ENCODE peak calls at places on chromosomes 2 and 18, in nine cellular contexts. One of them, this sample, is unnamed.

GRCh38 chr2:120854766-120855530 is 119.3 kb downstream of the GLI2 start:
- DNase-seq in HCT116: no peak
- DNase-seq in pancreas: no peak
- DNase-seq in fibroblast of lung: no peak
- DNase-seq in IMR-90: no peak
- DNase-seq in transverse colon: no peak
- DNase-seq in PC-9: no peak
- DNase-seq in BJ: no peak
- DNase-seq in ovary: no peak
- DNase-seq in this sample: no peak

GRCh38 chr2:239533917-239534316 is 133.1 kb upstream of the HDAC4 start:
- DNase-seq in HCT116: no peak
- DNase-seq in PC-9: no peak
- DNase-seq in IMR-90: no peak
- DNase-seq in fibroblast of lung: peak
- DNase-seq in BJ: no peak
- DNase-seq in ovary: peak
- DNase-seq in transverse colon: no peak
- DNase-seq in pancreas: no peak
- DNase-seq in this sample: no peak

GRCh38 chr2:144446136-144446535 is 73.8 kb downstream of the ZEB2 start:
- DNase-seq in BJ: no peak
- DNase-seq in ovary: no peak
- DNase-seq in transverse colon: no peak
- DNase-seq in IMR-90: no peak
- DNase-seq in HCT116: no peak
- DNase-seq in pancreas: no peak
- DNase-seq in fibroblast of lung: no peak
- DNase-seq in PC-9: no peak
- DNase-seq in this sample: no peak

GRCh38 chr2:8754056-8754790 is 72.4 kb downstream of the ID2 start:
- DNase-seq in HCT116: no peak
- DNase-seq in BJ: no peak
- DNase-seq in ovary: no peak
- DNase-seq in PC-9: no peak
- DNase-seq in transverse colon: no peak
- DNase-seq in pancreas: no peak
- DNase-seq in IMR-90: peak
- DNase-seq in fibroblast of lung: peak
- DNase-seq in this sample: peak

GRCh38 chr18:7635948-7636347 is 68.8 kb downstream of the PTPRM start:
- DNase-seq in pancreas: no peak
- DNase-seq in ovary: no peak
- DNase-seq in HCT116: no peak
- DNase-seq in fibroblast of lung: no peak
- DNase-seq in BJ: no peak
- DNase-seq in PC-9: no peak
- DNase-seq in transverse colon: no peak
- DNase-seq in IMR-90: no peak
- DNase-seq in this sample: no peak

GRCh38 chr2:231548752-231549151 is 18.5 kb upstream of the NMUR1 start:
- DNase-seq in HCT116: no peak
- DNase-seq in transverse colon: no peak
- DNase-seq in pancreas: no peak
- DNase-seq in fibroblast of lung: no peak
- DNase-seq in PC-9: no peak
- DNase-seq in IMR-90: no peak
- DNase-seq in BJ: no peak
- DNase-seq in ovary: no peak
- DNase-seq in this sample: no peak

GRCh38 chr18:62986490-62986889 is 271.1 kb downstream of the PHLPP1 start:
- DNase-seq in BJ: no peak
- DNase-seq in transverse colon: no peak
- DNase-seq in pancreas: no peak
- DNase-seq in IMR-90: no peak
- DNase-seq in PC-9: no peak
- DNase-seq in fibroblast of lung: no peak
- DNase-seq in ovary: no peak
- DNase-seq in HCT116: no peak
- DNase-seq in this sample: no peak

GRCh38 chr2:98734823-98735260 is 3.9 kb upstream of the MGAT4A start:
- DNase-seq in transverse colon: no peak
- DNase-seq in ovary: no peak
- DNase-seq in pancreas: no peak
- DNase-seq in BJ: no peak
- DNase-seq in fibroblast of lung: no peak
- DNase-seq in HCT116: no peak
- DNase-seq in IMR-90: no peak
- DNase-seq in PC-9: no peak
- DNase-seq in this sample: no peak

GRCh38 chr2:171172980-171173542 is 12.4 kb upstream of the TLK1 start:
- DNase-seq in HCT116: no peak
- DNase-seq in PC-9: no peak
- DNase-seq in pancreas: no peak
- DNase-seq in BJ: no peak
- DNase-seq in IMR-90: peak
- DNase-seq in transverse colon: no peak
- DNase-seq in ovary: no peak
- DNase-seq in fibroblast of lung: peak
- DNase-seq in this sample: no peak

GRCh38 chr18:46098616-46098933 is 479 bp upstream of the ATP5F1A start:
- DNase-seq in transverse colon: no peak
- DNase-seq in IMR-90: no peak
- DNase-seq in PC-9: no peak
- DNase-seq in BJ: no peak
- DNase-seq in fibroblast of lung: no peak
- DNase-seq in ovary: no peak
- DNase-seq in pancreas: no peak
- DNase-seq in HCT116: no peak
- DNase-seq in this sample: no peak

GRCh38 chr2:180463608-180464007 is 456.5 kb upstream of the CWC22 start:
- DNase-seq in transverse colon: no peak
- DNase-seq in ovary: no peak
- DNase-seq in HCT116: no peak
- DNase-seq in PC-9: no peak
- DNase-seq in IMR-90: no peak
- DNase-seq in fibroblast of lung: no peak
- DNase-seq in pancreas: no peak
- DNase-seq in BJ: no peak
- DNase-seq in this sample: no peak

GRCh38 chr2:160859086-160859485 is 301.1 kb upstream of the TANK start:
- DNase-seq in transverse colon: no peak
- DNase-seq in fibroblast of lung: no peak
- DNase-seq in pancreas: no peak
- DNase-seq in HCT116: no peak
- DNase-seq in PC-9: peak
- DNase-seq in BJ: no peak
- DNase-seq in IMR-90: no peak
- DNase-seq in ovary: no peak
- DNase-seq in this sample: no peak

GRCh38 chr18:35186491-35187034 is 54.3 kb upstream of the ZNF397 start:
- DNase-seq in transverse colon: no peak
- DNase-seq in ovary: no peak
- DNase-seq in BJ: no peak
- DNase-seq in pancreas: no peak
- DNase-seq in IMR-90: no peak
- DNase-seq in HCT116: no peak
- DNase-seq in fibroblast of lung: no peak
- DNase-seq in PC-9: no peak
- DNase-seq in this sample: no peak

GRCh38 chr2:222319576-222320440 is 21.0 kb upstream of the PAX3 start:
- DNase-seq in IMR-90: no peak
- DNase-seq in fibroblast of lung: no peak
- DNase-seq in transverse colon: no peak
- DNase-seq in PC-9: no peak
- DNase-seq in ovary: no peak
- DNase-seq in BJ: no peak
- DNase-seq in HCT116: no peak
- DNase-seq in pancreas: peak
- DNase-seq in this sample: no peak

GRCh38 chr18:10453885-10454772 is at the start of gene APCDD1:
- DNase-seq in IMR-90: no peak
- DNase-seq in HCT116: no peak
- DNase-seq in fibroblast of lung: peak
- DNase-seq in transverse colon: peak
- DNase-seq in pancreas: peak
- DNase-seq in BJ: no peak
- DNase-seq in PC-9: no peak
- DNase-seq in ovary: peak
- DNase-seq in this sample: no peak
- TF ChIP-seq CTCF in IMR-90: no peak
- TF ChIP-seq CTCF in HCT116: no peak
- TF ChIP-seq CTCF in fibroblast of lung: no peak
- TF ChIP-seq CTCF in transverse colon: no peak
- TF ChIP-seq CTCF in pancreas: no peak
- TF ChIP-seq CTCF in BJ: no peak
- TF ChIP-seq CTCF in PC-9: no peak
- TF ChIP-seq CTCF in ovary: no peak
- TF ChIP-seq CTCF in this sample: no peak

GRCh38 chr2:102141915-102142828 is at the start of gene IL1R1:
- DNase-seq in BJ: no peak
- DNase-seq in fibroblast of lung: peak
- DNase-seq in ovary: peak
- DNase-seq in pancreas: peak
- DNase-seq in HCT116: no peak
- DNase-seq in transverse colon: peak
- DNase-seq in PC-9: peak
- DNase-seq in IMR-90: peak
- DNase-seq in this sample: no peak
- H3K4me3 ChIP-seq in BJ: peak
- H3K4me3 ChIP-seq in fibroblast of lung: peak
- H3K4me3 ChIP-seq in ovary: peak
- H3K4me3 ChIP-seq in pancreas: peak
- H3K4me3 ChIP-seq in HCT116: peak
- H3K4me3 ChIP-seq in transverse colon: peak
- H3K4me3 ChIP-seq in PC-9: peak
- H3K4me3 ChIP-seq in IMR-90: peak
- H3K4me3 ChIP-seq in this sample: peak

GRCh38 chr2:62424899-62425298 is 81.1 kb downstream of the TMEM17 start:
- DNase-seq in pancreas: no peak
- DNase-seq in IMR-90: no peak
- DNase-seq in fibroblast of lung: no peak
- DNase-seq in PC-9: no peak
- DNase-seq in BJ: no peak
- DNase-seq in HCT116: no peak
- DNase-seq in transverse colon: no peak
- DNase-seq in ovary: no peak
- DNase-seq in this sample: no peak
- TF ChIP-seq CTCF in pancreas: no peak
- TF ChIP-seq CTCF in IMR-90: no peak
- TF ChIP-seq CTCF in fibroblast of lung: no peak
- TF ChIP-seq CTCF in PC-9: no peak
- TF ChIP-seq CTCF in BJ: no peak
- TF ChIP-seq CTCF in HCT116: no peak
- TF ChIP-seq CTCF in transverse colon: no peak
- TF ChIP-seq CTCF in ovary: no peak
- TF ChIP-seq CTCF in this sample: no peak

DNA sequence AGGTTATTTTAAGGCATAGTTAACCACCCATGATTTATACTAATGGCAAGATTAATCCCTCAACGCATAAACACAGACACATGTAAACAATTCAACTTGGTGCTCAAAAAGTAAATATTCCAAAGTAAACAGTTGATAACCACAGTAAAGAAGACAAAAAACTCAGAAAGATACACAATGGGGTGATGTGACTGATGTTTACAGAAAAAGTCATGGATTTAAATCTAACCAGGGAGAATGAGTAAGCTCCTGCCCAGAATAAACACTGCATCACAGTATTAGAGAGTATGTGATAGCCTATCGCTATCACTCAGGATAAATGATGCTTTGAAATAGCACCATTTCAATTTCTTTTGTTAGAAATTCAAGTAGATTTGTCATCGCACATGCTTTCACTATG is 49.3 kb downstream of the HIBCH start:
- DNase-seq in transverse colon: no peak
- DNase-seq in fibroblast of lung: peak
- DNase-seq in BJ: no peak
- DNase-seq in HCT116: no peak
- DNase-seq in ovary: no peak
- DNase-seq in IMR-90: peak
- DNase-seq in PC-9: no peak
- DNase-seq in pancreas: no peak
- DNase-seq in this sample: no peak
- H3K4me3 ChIP-seq in transverse colon: no peak
- H3K4me3 ChIP-seq in fibroblast of lung: no peak
- H3K4me3 ChIP-seq in BJ: no peak
- H3K4me3 ChIP-seq in HCT116: no peak
- H3K4me3 ChIP-seq in ovary: no peak
- H3K4me3 ChIP-seq in IMR-90: no peak
- H3K4me3 ChIP-seq in PC-9: no peak
- H3K4me3 ChIP-seq in pancreas: no peak
- H3K4me3 ChIP-seq in this sample: no peak

GRCh38 chr2:10909996-10910341 is 1.8 kb upstream of the KCNF1 start:
- DNase-seq in pancreas: no peak
- DNase-seq in IMR-90: no peak
- DNase-seq in fibroblast of lung: no peak
- DNase-seq in transverse colon: no peak
- DNase-seq in HCT116: no peak
- DNase-seq in BJ: no peak
- DNase-seq in PC-9: peak
- DNase-seq in ovary: no peak
- DNase-seq in this sample: no peak

GRCh38 chr2:10911291-10912075 is at the start of gene KCNF1:
- DNase-seq in fibroblast of lung: peak
- DNase-seq in BJ: no peak
- DNase-seq in pancreas: no peak
- DNase-seq in ovary: no peak
- DNase-seq in transverse colon: no peak
- DNase-seq in PC-9: peak
- DNase-seq in IMR-90: peak
- DNase-seq in HCT116: no peak
- DNase-seq in this sample: peak

GRCh38 chr2:10908195-10908594 is 3.5 kb upstream of the KCNF1 start:
- DNase-seq in pancreas: no peak
- DNase-seq in IMR-90: no peak
- DNase-seq in ovary: no peak
- DNase-seq in BJ: no peak
- DNase-seq in HCT116: no peak
- DNase-seq in fibroblast of lung: no peak
- DNase-seq in PC-9: peak
- DNase-seq in transverse colon: no peak
- DNase-seq in this sample: no peak

GRCh38 chr2:10910625-10911024 is 1.1 kb upstream of the KCNF1 start:
- DNase-seq in BJ: no peak
- DNase-seq in HCT116: no peak
- DNase-seq in IMR-90: no peak
- DNase-seq in pancreas: no peak
- DNase-seq in transverse colon: no peak
- DNase-seq in fibroblast of lung: no peak
- DNase-seq in ovary: no peak
- DNase-seq in PC-9: no peak
- DNase-seq in this sample: no peak

GRCh38 chr2:10909050-10909995 is 2.4 kb upstream of the KCNF1 start:
- DNase-seq in pancreas: no peak
- DNase-seq in IMR-90: no peak
- DNase-seq in fibroblast of lung: no peak
- DNase-seq in HCT116: peak
- DNase-seq in PC-9: peak
- DNase-seq in transverse colon: no peak
- DNase-seq in ovary: no peak
- DNase-seq in BJ: no peak
- DNase-seq in this sample: no peak
- TF ChIP-seq CTCF in pancreas: peak
- TF ChIP-seq CTCF in IMR-90: peak
- TF ChIP-seq CTCF in fibroblast of lung: peak
- TF ChIP-seq CTCF in HCT116: peak
- TF ChIP-seq CTCF in PC-9: peak
- TF ChIP-seq CTCF in transverse colon: peak
- TF ChIP-seq CTCF in ovary: no peak
- TF ChIP-seq CTCF in BJ: peak
- TF ChIP-seq CTCF in this sample: peak

This sample was measured in retinal pigment epithelial cell.